ENCODE peak calls at places on chromosomes 7 and 10, in six cellular contexts. One of them, this sample, is unnamed.

GRCh38 chr7:89839329-89839728 is 314.9 kb upstream of the STEAP1 start:
- DNase-seq in colonic mucosa: no peak
- DNase-seq in IMR-90: no peak
- DNase-seq in K562: no peak
- DNase-seq in fibroblast of lung: no peak
- DNase-seq in astrocyte: no peak
- DNase-seq in this sample: no peak

GRCh38 chr10:68595513-68595912 is 35.4 kb downstream of the TET1 start:
- DNase-seq in colonic mucosa: no peak
- DNase-seq in IMR-90: no peak
- DNase-seq in K562: no peak
- DNase-seq in fibroblast of lung: no peak
- DNase-seq in astrocyte: no peak
- DNase-seq in this sample: no peak

GRCh38 chr7:96410440-96410839 is 88.5 kb upstream of the SLC25A13 start:
- DNase-seq in colonic mucosa: no peak
- DNase-seq in IMR-90: no peak
- DNase-seq in K562: no peak
- DNase-seq in fibroblast of lung: no peak
- DNase-seq in astrocyte: no peak
- DNase-seq in this sample: no peak

GRCh38 chr7:143003393-143004051 is 23.4 kb downstream of the OR9A2 start:
- DNase-seq in colonic mucosa: no peak
- DNase-seq in IMR-90: peak; percentile 44
- DNase-seq in K562: peak; percentile 78
- DNase-seq in fibroblast of lung: peak; percentile 63
- DNase-seq in astrocyte: peak; percentile 8
- DNase-seq in this sample: peak; percentile 58

GRCh38 chr7:47670738-47671137 is 88.8 kb upstream of the TNS3 start:
- DNase-seq in colonic mucosa: no peak
- DNase-seq in IMR-90: no peak
- DNase-seq in K562: no peak
- DNase-seq in fibroblast of lung: no peak
- DNase-seq in astrocyte: no peak
- DNase-seq in this sample: no peak

GRCh38 chr10:119197921-119198320 is 9.4 kb upstream of the GRK5 start:
- DNase-seq in colonic mucosa: no peak
- DNase-seq in IMR-90: peak; percentile 90
- DNase-seq in K562: no peak
- DNase-seq in fibroblast of lung: peak; percentile 67
- DNase-seq in astrocyte: peak; percentile 85
- DNase-seq in this sample: no peak

GRCh38 chr7:127844165-127844564 is 187.1 kb downstream of the LRRC4 start:
- DNase-seq in colonic mucosa: no peak
- DNase-seq in IMR-90: no peak
- DNase-seq in K562: no peak
- DNase-seq in fibroblast of lung: no peak
- DNase-seq in astrocyte: no peak
- DNase-seq in this sample: no peak

GRCh38 chr10:132257271-132257670 is 50.5 kb downstream of the STK32C start:
- DNase-seq in colonic mucosa: no peak
- DNase-seq in IMR-90: peak; percentile 46
- DNase-seq in K562: peak; percentile 42
- DNase-seq in fibroblast of lung: peak; percentile 13
- DNase-seq in astrocyte: peak; percentile 40
- DNase-seq in this sample: peak; percentile 63

GRCh38 chr7:157391036-157391710 is 54.4 kb downstream of the DNAJB6 start:
- DNase-seq in colonic mucosa: no peak
- DNase-seq in IMR-90: no peak
- DNase-seq in K562: no peak
- DNase-seq in fibroblast of lung: no peak
- DNase-seq in astrocyte: no peak
- DNase-seq in this sample: no peak

GRCh38 chr10:6563075-6563474 is 17.0 kb downstream of the PRKCQ start:
- DNase-seq in colonic mucosa: no peak
- DNase-seq in IMR-90: no peak
- DNase-seq in K562: no peak
- DNase-seq in fibroblast of lung: no peak
- DNase-seq in astrocyte: no peak
- DNase-seq in this sample: no peak

GRCh38 chr7:94067506-94067905 is 63.4 kb upstream of the BET1 start:
- DNase-seq in colonic mucosa: no peak
- DNase-seq in IMR-90: peak; percentile 18
- DNase-seq in K562: no peak
- DNase-seq in fibroblast of lung: no peak
- DNase-seq in astrocyte: no peak
- DNase-seq in this sample: no peak

GRCh38 chr7:2273866-2274265 is 31.8 kb downstream of the NUDT1 start:
- DNase-seq in colonic mucosa: no peak
- DNase-seq in IMR-90: no peak
- DNase-seq in K562: no peak
- DNase-seq in fibroblast of lung: no peak
- DNase-seq in astrocyte: no peak
- DNase-seq in this sample: no peak

GRCh38 chr10:19848226-19848950 is 32.2 kb downstream of the PLXDC2 start:
- DNase-seq in colonic mucosa: no peak
- DNase-seq in IMR-90: no peak
- DNase-seq in K562: no peak
- DNase-seq in fibroblast of lung: no peak
- DNase-seq in astrocyte: no peak
- DNase-seq in this sample: no peak

GRCh38 chr7:158274996-158275395 is 312.6 kb downstream of the PTPRN2 start:
- DNase-seq in colonic mucosa: no peak
- DNase-seq in IMR-90: no peak
- DNase-seq in K562: no peak
- DNase-seq in fibroblast of lung: no peak
- DNase-seq in astrocyte: no peak
- DNase-seq in this sample: no peak

GRCh38 chr10:56470701-56471100 is 109.6 kb upstream of the ZWINT start:
- DNase-seq in colonic mucosa: no peak
- DNase-seq in IMR-90: no peak
- DNase-seq in K562: no peak
- DNase-seq in fibroblast of lung: no peak
- DNase-seq in astrocyte: no peak
- DNase-seq in this sample: no peak
- H3K9ac ChIP-seq in colonic mucosa: no peak overlapping the region
- H3K9ac ChIP-seq in IMR-90: no peak overlapping the region
- H3K9ac ChIP-seq in K562: no peak overlapping the region
- H3K9ac ChIP-seq in fibroblast of lung: no peak overlapping the region
- H3K9ac ChIP-seq in astrocyte: no peak overlapping the region
- H3K9ac ChIP-seq in this sample: no peak overlapping the region

GRCh38 chr10:123496336-123496735 is 169.8 kb upstream of the GPR26 start:
- DNase-seq in colonic mucosa: no peak
- DNase-seq in IMR-90: no peak
- DNase-seq in K562: no peak
- DNase-seq in fibroblast of lung: no peak
- DNase-seq in astrocyte: no peak
- DNase-seq in this sample: no peak

GRCh38 chr10:123491692-123492415 is 174.3 kb upstream of the GPR26 start:
- DNase-seq in colonic mucosa: no peak
- DNase-seq in IMR-90: no peak
- DNase-seq in K562: no peak
- DNase-seq in fibroblast of lung: no peak
- DNase-seq in astrocyte: no peak
- DNase-seq in this sample: no peak

GRCh38 chr10:123494409-123494808 is 171.7 kb upstream of the GPR26 start:
- DNase-seq in colonic mucosa: no peak
- DNase-seq in IMR-90: no peak
- DNase-seq in K562: no peak
- DNase-seq in fibroblast of lung: no peak
- DNase-seq in astrocyte: no peak
- DNase-seq in this sample: no peak

GRCh38 chr10:123501148-123501547 is 165.0 kb upstream of the GPR26 start:
- DNase-seq in colonic mucosa: no peak
- DNase-seq in IMR-90: no peak
- DNase-seq in K562: no peak
- DNase-seq in fibroblast of lung: no peak
- DNase-seq in astrocyte: no peak
- DNase-seq in this sample: no peak

DNA sequence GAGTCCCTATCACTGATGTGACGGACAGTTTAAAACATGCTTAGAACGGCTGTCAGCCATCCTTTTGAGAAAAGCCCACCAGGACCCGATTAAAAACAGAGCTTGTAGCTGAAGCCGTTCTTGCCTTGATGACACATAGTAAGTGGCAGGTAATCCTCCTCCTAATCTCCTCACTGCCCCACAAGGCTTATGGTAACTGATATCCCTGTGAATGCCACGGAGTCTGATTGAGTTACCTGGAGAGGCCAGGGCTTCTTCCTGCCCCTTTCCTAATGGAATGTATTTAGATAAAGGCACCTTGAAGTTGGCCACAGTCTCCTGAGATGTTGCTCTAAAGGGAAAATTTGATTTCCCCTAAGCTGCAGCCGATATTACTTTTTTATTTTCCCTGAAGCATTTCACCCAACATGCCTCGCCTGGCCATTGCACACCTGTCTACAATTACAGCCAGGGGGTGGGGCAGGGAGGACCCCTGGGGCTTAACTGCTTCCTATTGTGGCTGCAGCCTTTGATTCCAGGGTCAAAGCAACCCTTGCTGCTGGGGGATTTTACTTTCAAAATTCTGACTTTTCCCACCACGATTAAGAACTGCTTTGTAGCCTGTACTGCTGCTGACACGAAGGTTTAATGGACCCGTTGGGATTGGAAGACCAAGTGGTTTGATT is 169.0 kb upstream of the GPR26 start:
- DNase-seq in colonic mucosa: no peak
- DNase-seq in IMR-90: no peak
- DNase-seq in K562: no peak
- DNase-seq in fibroblast of lung: no peak
- DNase-seq in astrocyte: no peak
- DNase-seq in this sample: no peak
- H3K9ac ChIP-seq in colonic mucosa: no peak overlapping the region
- H3K9ac ChIP-seq in IMR-90: no peak overlapping the region
- H3K9ac ChIP-seq in K562: no peak overlapping the region
- H3K9ac ChIP-seq in fibroblast of lung: no peak overlapping the region
- H3K9ac ChIP-seq in astrocyte: no peak overlapping the region
- H3K9ac ChIP-seq in this sample: no peak overlapping the region

DNA sequence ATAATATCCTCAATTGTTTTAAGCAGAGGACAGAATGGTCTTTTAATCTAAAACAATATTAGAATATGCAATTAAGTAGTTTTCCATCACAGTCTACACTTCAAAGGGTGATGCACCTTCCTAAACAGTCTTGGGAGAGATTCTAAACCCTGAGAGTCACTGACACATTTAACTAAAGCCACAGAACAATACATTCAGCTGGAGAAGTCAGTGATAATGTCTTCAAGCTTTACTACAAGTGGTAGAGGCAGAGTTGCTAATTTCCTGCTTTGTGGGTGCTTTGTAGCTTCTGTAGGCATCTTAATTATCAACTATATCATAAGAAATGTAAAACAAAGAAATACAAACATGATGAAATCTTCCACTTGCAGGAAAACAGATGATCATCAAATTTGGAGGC is 212.5 kb downstream of the FAM107B start:
- DNase-seq in colonic mucosa: no peak
- DNase-seq in IMR-90: no peak
- DNase-seq in K562: no peak
- DNase-seq in fibroblast of lung: no peak
- DNase-seq in astrocyte: no peak
- DNase-seq in this sample: no peak
- H3K9ac ChIP-seq in colonic mucosa: no peak overlapping the region
- H3K9ac ChIP-seq in IMR-90: no peak overlapping the region
- H3K9ac ChIP-seq in K562: no peak overlapping the region
- H3K9ac ChIP-seq in fibroblast of lung: no peak overlapping the region
- H3K9ac ChIP-seq in astrocyte: no peak overlapping the region
- H3K9ac ChIP-seq in this sample: no peak overlapping the region

DNA sequence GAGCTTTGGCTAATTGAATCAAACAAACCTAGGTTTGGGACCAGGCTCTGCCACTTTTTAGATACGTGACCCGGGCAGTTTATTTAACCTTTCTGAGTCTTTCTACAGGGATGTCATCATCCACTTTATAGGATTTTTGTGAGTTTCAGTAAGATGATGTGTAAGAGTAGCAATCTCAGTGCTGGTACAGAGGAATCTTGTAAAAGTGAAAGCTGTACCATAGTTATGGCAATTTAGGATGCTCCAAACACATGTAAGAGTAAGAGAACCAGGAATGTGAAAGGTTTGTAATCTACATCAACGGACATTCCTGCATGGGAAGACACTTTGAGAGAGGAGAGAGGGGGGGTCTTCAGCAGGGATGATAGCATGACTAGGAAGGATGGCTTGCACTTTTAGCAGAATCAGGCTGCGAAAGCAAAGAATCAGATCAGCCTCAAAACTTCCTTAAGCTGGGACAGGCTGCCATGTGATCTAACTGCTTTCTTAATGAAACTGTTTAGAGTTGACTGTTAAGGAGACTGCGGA is 968 bp downstream of the NOLC1 start:
- DNase-seq in colonic mucosa: no peak
- DNase-seq in IMR-90: peak; percentile 9
- DNase-seq in K562: no peak
- DNase-seq in fibroblast of lung: peak; percentile 15
- DNase-seq in astrocyte: no peak
- DNase-seq in this sample: no peak
- H3K9ac ChIP-seq in colonic mucosa: peak overlapping the region; percentile 96
- H3K9ac ChIP-seq in IMR-90: peak overlapping the region; percentile 74
- H3K9ac ChIP-seq in K562: peak overlapping the region; percentile 98
- H3K9ac ChIP-seq in fibroblast of lung: peak overlapping the region; percentile 90
- H3K9ac ChIP-seq in astrocyte: peak overlapping the region; percentile 95
- H3K9ac ChIP-seq in this sample: peak overlapping the region; percentile 91

DNA sequence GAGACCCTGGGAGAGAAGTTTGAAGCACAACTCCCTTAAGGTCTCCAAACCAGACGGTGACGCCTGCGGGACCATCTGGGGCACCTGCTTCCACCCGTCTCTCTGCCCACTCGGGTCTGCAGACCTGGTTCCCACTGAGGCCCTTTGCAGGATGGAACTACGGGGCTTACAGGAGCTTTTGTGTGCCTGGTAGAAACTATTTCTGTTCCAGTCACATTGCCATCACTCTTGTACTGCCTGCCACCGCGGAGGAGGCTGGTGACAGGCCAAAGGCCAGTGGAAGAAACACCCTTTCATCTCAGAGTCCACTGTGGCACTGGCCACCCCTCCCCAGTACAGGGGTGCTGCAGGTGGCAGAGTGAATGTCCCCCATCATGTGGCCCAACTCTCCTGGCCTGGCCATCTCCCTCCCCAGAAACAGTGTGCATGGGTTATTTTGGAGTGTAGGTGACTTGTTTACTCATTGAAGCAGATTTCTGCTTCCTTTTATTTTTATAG is 10.8 kb downstream of the SERPINE1 start:
- DNase-seq in colonic mucosa: no peak
- DNase-seq in IMR-90: no peak
- DNase-seq in K562: no peak
- DNase-seq in fibroblast of lung: no peak
- DNase-seq in astrocyte: no peak
- DNase-seq in this sample: no peak
- H3K9ac ChIP-seq in colonic mucosa: no peak overlapping the region
- H3K9ac ChIP-seq in IMR-90: peak overlapping the region; percentile 21
- H3K9ac ChIP-seq in K562: peak overlapping the region; percentile 79
- H3K9ac ChIP-seq in fibroblast of lung: no peak overlapping the region
- H3K9ac ChIP-seq in astrocyte: peak overlapping the region; percentile 61
- H3K9ac ChIP-seq in this sample: peak overlapping the region; percentile 33